ENCODE peak calls at places on chromosomes 6 and 20, in eight cellular contexts. B, C, L, P, J, X, Q and S are unnamed samples.

GRCh38 chr20:10590950-10591349 is 82.8 kb downstream of the JAG1 start:
- DNase-seq in B (no peak), C (no peak), L (no peak), P (no peak), J (no peak), X (no peak), Q (peak), S (no peak)

GRCh38 chr20:50248104-50248631 is 57.5 kb downstream of the CEBPB start:
- DNase-seq in B (no peak), C (no peak), L (peak), P (no peak), J (no peak), X (no peak), Q (peak), S (no peak)

GRCh38 chr6:68976260-68976659 is 341.2 kb downstream of the ADGRB3 start:
- DNase-seq in B (no peak), C (no peak), L (no peak), P (no peak), J (no peak), X (no peak), Q (no peak), S (no peak)

GRCh38 chr20:16518068-16518783 is 55.0 kb downstream of the KIF16B start:
- DNase-seq in B (peak), C (no peak), L (peak), P (peak), J (no peak), X (no peak), Q (peak), S (no peak)

GRCh38 chr6:85662251-85662650 is 19.6 kb upstream of the SYNCRIP start:
- DNase-seq in B (no peak), C (no peak), L (no peak), P (no peak), J (no peak), X (no peak), Q (no peak), S (no peak)

GRCh38 chr6:87944541-87944954 is 103.1 kb upstream of the SPACA1 start:
- DNase-seq in B (peak), C (no peak), L (peak), P (no peak), J (no peak), X (peak), Q (peak), S (no peak)

GRCh38 chr20:7137395-7138151 is 370.1 kb downstream of the BMP2 start:
- DNase-seq in B (no peak), C (no peak), L (no peak), P (no peak), J (no peak), X (no peak), Q (peak), S (no peak)

GRCh38 chr6:160227769-160228161 is 30.9 kb downstream of the SLC22A2 start:
- DNase-seq in B (no peak), C (no peak), L (no peak), P (no peak), J (no peak), X (no peak), Q (no peak), S (no peak)

GRCh38 chr6:122620902-122621301 is 10.7 kb downstream of the PKIB start:
- DNase-seq in B (no peak), C (no peak), L (peak), P (no peak), J (no peak), X (no peak), Q (peak), S (no peak)

GRCh38 chr6:157822221-157823000 is 635 bp upstream of the SNX9 start:
- DNase-seq in B (no peak), C (no peak), L (no peak), P (no peak), J (no peak), X (peak), Q (no peak), S (peak)

GRCh38 chr20:62469352-62469751 is 6.4 kb downstream of the GATA5 start:
- DNase-seq in B (no peak), C (no peak), L (no peak), P (no peak), J (no peak), X (no peak), Q (no peak), S (no peak)

GRCh38 chr20:7836076-7836475 is 104.2 kb downstream of the HAO1 start:
- DNase-seq in B (no peak), C (no peak), L (no peak), P (no peak), J (no peak), X (no peak), Q (no peak), S (no peak)

GRCh38 chr6:12504325-12504966 is 212.1 kb upstream of the PHACTR1 start:
- DNase-seq in B (no peak), C (no peak), L (no peak), P (no peak), J (no peak), X (no peak), Q (peak), S (no peak)

GRCh38 chr6:24720131-24720603 is 1.2 kb upstream of the C6orf62 start:
- DNase-seq in B (peak), C (no peak), L (peak), P (peak), J (peak), X (peak), Q (peak), S (peak)

GRCh38 chr6:106134906-106135634 is 48.9 kb downstream of the PRDM1 start:
- DNase-seq in B (no peak), C (no peak), L (peak), P (no peak), J (no peak), X (no peak), Q (peak), S (no peak)

GRCh38 chr6:53604623-53605190 is 59.8 kb upstream of the GCLC start:
- DNase-seq in B (no peak), C (no peak), L (no peak), P (no peak), J (no peak), X (no peak), Q (no peak), S (no peak)

GRCh38 chr6:28522594-28523557 is 2.8 kb upstream of the GPX5 start:
- DNase-seq in B (no peak), C (no peak), L (no peak), P (no peak), J (peak), X (no peak), Q (no peak), S (peak)

GRCh38 chr20:32893263-32893877 is 34.6 kb downstream of the EFCAB8 start:
- DNase-seq in B (no peak), C (no peak), L (no peak), P (no peak), J (no peak), X (no peak), Q (no peak), S (no peak)

GRCh38 chr6:1832844-1833787 is 223.4 kb downstream of the FOXC1 start:
- DNase-seq in B (no peak), C (no peak), L (peak), P (no peak), J (no peak), X (no peak), Q (no peak), S (no peak)

GRCh38 chr6:87660226-87660886 is 41.7 kb downstream of the AKIRIN2 start:
- DNase-seq in B (no peak), C (peak), L (peak), P (no peak), J (no peak), X (no peak), Q (peak), S (no peak)

GRCh38 chr6:125596020-125596419 is 153.4 kb upstream of the HEY2 start:
- DNase-seq in B (no peak), C (no peak), L (no peak), P (no peak), J (no peak), X (no peak), Q (peak), S (no peak)

GRCh38 chr6:41451515-41452163 is 94.5 kb upstream of the FOXP4 start:
- DNase-seq in B (no peak), C (no peak), L (no peak), P (no peak), J (no peak), X (no peak), Q (no peak), S (no peak)

GRCh38 chr6:108167449-108167903 is 1.7 kb downstream of the NR2E1 start:
- DNase-seq in B (no peak), C (no peak), L (no peak), P (peak), J (no peak), X (no peak), Q (no peak), S (no peak)

GRCh38 chr20:22414354-22414753 is 170.0 kb downstream of the FOXA2 start:
- DNase-seq in B (no peak), C (no peak), L (peak), P (no peak), J (no peak), X (no peak), Q (no peak), S (no peak)

GRCh38 chr6:11011787-11012234 is 32.3 kb downstream of the ELOVL2 start:
- DNase-seq in B (no peak), C (no peak), L (no peak), P (no peak), J (no peak), X (no peak), Q (no peak), S (no peak)

GRCh38 chr6:139369568-139370046 is 4.8 kb downstream of the CITED2 start:
- DNase-seq in B (no peak), C (peak), L (peak), P (peak), J (no peak), X (no peak), Q (peak), S (no peak)

GRCh38 chr20:25033250-25033940 is 24.5 kb downstream of the ACSS1 start:
- DNase-seq in B (no peak), C (no peak), L (peak), P (no peak), J (no peak), X (no peak), Q (no peak), S (no peak)

GRCh38 chr6:14200047-14200446 is 82.5 kb downstream of the CD83 start:
- DNase-seq in B (no peak), C (no peak), L (peak), P (no peak), J (no peak), X (no peak), Q (peak), S (no peak)

GRCh38 chr6:133254552-133255228 is 13.5 kb downstream of the EYA4 start:
- DNase-seq in B (no peak), C (no peak), L (peak), P (no peak), J (no peak), X (no peak), Q (peak), S (no peak)

GRCh38 chr6:44177691-44178423 is 19.2 kb downstream of the CAPN11 start:
- DNase-seq in B (no peak), C (no peak), L (peak), P (no peak), J (no peak), X (no peak), Q (peak), S (no peak)